ENCODE peak calls at places on chromosomes 5 and 9, in seven cellular contexts. C is H54; Y is activated CD8-positive, alpha-beta T cell treated with anti-CD3 and anti-CD28 coated beads for 36 hours; V is H9; X is neural crest cell; Q is cardiac muscle cell; M is HFFc6. P is an unnamed sample.

GRCh38 chr5:80284720-80285119 is 28.9 kb upstream of the SERINC5 start:
- DNase-seq in C (no peak), Y (peak; percentile 70), V (no peak), X (no peak), Q (no peak), M (no peak), P (no peak)

GRCh38 chr5:53381-54174 is 38.4 kb upstream of the PLEKHG4B start:
- DNase-seq in C (no peak), Y (peak; percentile 64), V (peak; percentile 91), X (peak; percentile 43), Q (peak; percentile 37), M (no peak), P (peak; percentile 88)

GRCh38 chr5:57259704-57260103 is 85.8 kb downstream of the GPBP1 start:
- DNase-seq in C (no peak), Y (no peak), V (no peak), X (no peak), Q (no peak), M (no peak), P (no peak)

GRCh38 chr9:132451276-132451675 is 41.3 kb downstream of the CFAP77 start:
- DNase-seq in C (no peak), Y (peak; percentile 84), V (no peak), X (no peak), Q (no peak), M (no peak), P (no peak)

GRCh38 chr9:110351009-110351467 is 13.4 kb upstream of the TXNDC8 start:
- DNase-seq in C (peak; percentile 75), Y (no peak), V (no peak), X (no peak), Q (peak; percentile 62), M (peak; percentile 83), P (peak; percentile 38)

GRCh38 chr9:133713960-133714495 is 24.1 kb downstream of the SARDH start:
- DNase-seq in C (no peak), Y (no peak), V (no peak), X (no peak), Q (no peak), M (no peak), P (no peak)

GRCh38 chr5:91092859-91093843 is 290.0 kb downstream of the ARRDC3 start:
- DNase-seq in C (no peak), Y (no peak), V (no peak), X (no peak), Q (no peak), M (no peak), P (no peak)

GRCh38 chr5:173341911-173342535 is 13.8 kb upstream of the STC2 start:
- DNase-seq in C (no peak), Y (no peak), V (no peak), X (no peak), Q (no peak), M (no peak), P (no peak)

GRCh38 chr5:36161317-36161716 is 9.4 kb downstream of the SKP2 start:
- DNase-seq in C (no peak), Y (no peak), V (no peak), X (no peak), Q (no peak), M (no peak), P (no peak)

GRCh38 chr5:80754900-80755299 is 100.1 kb upstream of the DHFR start:
- DNase-seq in C (no peak), Y (peak; percentile 73), V (no peak), X (no peak), Q (no peak), M (no peak), P (no peak)

GRCh38 chr9:36986548-36987408 is 47.3 kb downstream of the PAX5 start:
- DNase-seq in C (no peak), Y (no peak), V (no peak), X (no peak), Q (no peak), M (no peak), P (no peak)

GRCh38 chr9:31030741-31031202 is 1353.7 kb upstream of the ACO1 start:
- DNase-seq in C (no peak), Y (no peak), V (peak; percentile 41), X (peak; percentile 3), Q (peak; percentile 59), M (no peak), P (peak; percentile 0)

GRCh38 chr9:77731930-77732329 is 83.8 kb upstream of the GNA14 start:
- DNase-seq in C (no peak), Y (no peak), V (no peak), X (no peak), Q (no peak), M (no peak), P (no peak)

GRCh38 chr9:98818764-98819163 is 11.3 kb downstream of the GALNT12 start:
- DNase-seq in C (no peak), Y (no peak), V (no peak), X (no peak), Q (no peak), M (no peak), P (no peak)

GRCh38 chr5:73853091-73853490 is 227.1 kb downstream of the ARHGEF28 start:
- DNase-seq in C (peak; percentile 6), Y (no peak), V (no peak), X (no peak), Q (no peak), M (peak; percentile 77), P (peak; percentile 26)

GRCh38 chr5:139473565-139473964 is 2.8 kb downstream of the SMIM33 start:
- DNase-seq in C (no peak), Y (no peak), V (no peak), X (no peak), Q (peak; percentile 37), M (no peak), P (no peak)

GRCh38 chr9:6641961-6642360 is 3.6 kb downstream of the GLDC start:
- DNase-seq in C (no peak), Y (no peak), V (no peak), X (no peak), Q (no peak), M (no peak), P (no peak)

GRCh38 chr9:91151741-91152095 is 210.0 kb downstream of the AUH start:
- DNase-seq in C (no peak), Y (peak; percentile 42), V (no peak), X (no peak), Q (no peak), M (no peak), P (no peak)

GRCh38 chr5:173329370-173330150 is 1.3 kb upstream of the STC2 start:
- DNase-seq in C (no peak), Y (peak; percentile 89), V (peak; percentile 83), X (peak; percentile 23), Q (no peak), M (no peak), P (peak; percentile 28)

GRCh38 chr9:16150501-16150900 is 597.7 kb downstream of the CCDC171 start:
- DNase-seq in C (no peak), Y (no peak), V (no peak), X (no peak), Q (peak; percentile 80), M (no peak), P (no peak)

GRCh38 chr9:12817702-12818101 is 42.9 kb downstream of the LURAP1L start:
- DNase-seq in C (no peak), Y (no peak), V (no peak), X (no peak), Q (no peak), M (no peak), P (no peak)

GRCh38 chr9:114588671-114589526 is 1.3 kb downstream of the ATP6V1G1 start:
- DNase-seq in C (no peak), Y (no peak), V (no peak), X (no peak), Q (peak; percentile 37), M (peak; percentile 45), P (no peak)

GRCh38 chr5:82641362-82641988 is 363.3 kb upstream of the RPS23 start:
- DNase-seq in C (peak; percentile 12), Y (peak; percentile 24), V (no peak), X (peak; percentile 5), Q (peak; percentile 95), M (peak; percentile 80), P (peak; percentile 45)

GRCh38 chr9:92324889-92325268 is 271 bp downstream of the NOL8 start:
- DNase-seq in C (peak; percentile 46), Y (no peak), V (no peak), X (no peak), Q (no peak), M (peak; percentile 4), P (peak; percentile 31)

GRCh38 chr9:97570899-97571298 is 62.3 kb downstream of the TSTD2 start:
- DNase-seq in C (no peak), Y (no peak), V (no peak), X (no peak), Q (no peak), M (no peak), P (no peak)

GRCh38 chr9:91214867-91215266 is 146.9 kb downstream of the AUH start:
- DNase-seq in C (no peak), Y (no peak), V (no peak), X (no peak), Q (no peak), M (no peak), P (peak; percentile 36)

GRCh38 chr5:54883374-54884194 is 101.8 kb downstream of the ESM1 start:
- DNase-seq in C (no peak), Y (no peak), V (peak; percentile 73), X (peak; percentile 33), Q (peak; percentile 72), M (peak; percentile 18), P (peak; percentile 45)

GRCh38 chr9:106486685-106487084 is 376.3 kb upstream of the ZNF462 start:
- DNase-seq in C (no peak), Y (no peak), V (no peak), X (no peak), Q (no peak), M (no peak), P (no peak)

GRCh38 chr9:70400107-70400892 is 14.2 kb downstream of the KLF9 start:
- DNase-seq in C (no peak), Y (no peak), V (no peak), X (no peak), Q (no peak), M (no peak), P (no peak)

GRCh38 chr5:174083041-174083827 is 37.7 kb downstream of the NSG2 start:
- DNase-seq in C (no peak), Y (no peak), V (no peak), X (no peak), Q (no peak), M (no peak), P (no peak)

GRCh38 chr9:137502008-137502913 is 43.1 kb upstream of the NSMF start:
- DNase-seq in C (peak; percentile 86), Y (no peak), V (peak; percentile 64), X (peak; percentile 43), Q (no peak), M (no peak), P (peak; percentile 69)

GRCh38 chr5:16593630-16594029 is 23.2 kb downstream of the RETREG1 start:
- DNase-seq in C (peak; percentile 38), Y (no peak), V (no peak), X (no peak), Q (no peak), M (no peak), P (no peak)

P was measured in HTR-8/SVneo.